ENCODE peak calls at places on chromosomes 3 and 15, in four cellular contexts. T, Z, A and M are unnamed samples.

GRCh38 chr3:39168156-39168780 is 14.9 kb upstream of the CSRNP1 start:
- DNase-seq in Z (no peak), A (no peak), T (no peak), M (no peak)

GRCh38 chr3:100269410-100270217 is 8.8 kb downstream of the TBC1D23 start:
- DNase-seq in T (peak), Z (no peak), A (no peak), M (peak)

GRCh38 chr3:157491136-157491535 is 12.1 kb downstream of the VEPH1 start:
- DNase-seq in A (no peak), Z (no peak), T (no peak), M (no peak)

GRCh38 chr3:71601811-71602210 is 18.3 kb upstream of the FOXP1 start:
- DNase-seq in T (peak), A (no peak), Z (no peak), M (no peak)

GRCh38 chr3:50658831-50659230 is 15.9 kb upstream of the DOCK3 start:
- DNase-seq in T (no peak), Z (no peak), A (no peak), M (no peak)

GRCh38 chr3:152662157-152662556 is 172.8 kb upstream of the P2RY1 start:
- DNase-seq in A (no peak), T (no peak), Z (no peak), M (no peak)

GRCh38 chr3:123755508-123755907 is 128.6 kb downstream of the MYLK start:
- DNase-seq in A (no peak), T (no peak), Z (peak), M (no peak)

GRCh38 chr3:75171632-75172230 is 492.4 kb upstream of the FRG2C start:
- DNase-seq in Z (no peak), T (no peak), A (no peak), M (peak)

GRCh38 chr15:31332020-31332680 is 5.5 kb downstream of the KLF13 start:
- DNase-seq in A (no peak), T (no peak), Z (no peak), M (peak)

GRCh38 chr3:195258449-195259145 is 12.4 kb downstream of the XXYLT1 start:
- DNase-seq in A (no peak), T (peak), Z (peak), M (peak)

GRCh38 chr3:128112406-128112968 is 11.1 kb downstream of the RUVBL1 start:
- DNase-seq in T (peak), A (no peak), Z (no peak), M (no peak)

GRCh38 chr15:29612096-29612495 is 210.2 kb downstream of the TJP1 start:
- DNase-seq in Z (no peak), A (no peak), T (peak), M (no peak)

GRCh38 chr3:177306252-177306651 is 109.0 kb upstream of the TBL1XR1 start:
- DNase-seq in Z (no peak), T (peak), A (no peak), M (no peak)

DNA sequence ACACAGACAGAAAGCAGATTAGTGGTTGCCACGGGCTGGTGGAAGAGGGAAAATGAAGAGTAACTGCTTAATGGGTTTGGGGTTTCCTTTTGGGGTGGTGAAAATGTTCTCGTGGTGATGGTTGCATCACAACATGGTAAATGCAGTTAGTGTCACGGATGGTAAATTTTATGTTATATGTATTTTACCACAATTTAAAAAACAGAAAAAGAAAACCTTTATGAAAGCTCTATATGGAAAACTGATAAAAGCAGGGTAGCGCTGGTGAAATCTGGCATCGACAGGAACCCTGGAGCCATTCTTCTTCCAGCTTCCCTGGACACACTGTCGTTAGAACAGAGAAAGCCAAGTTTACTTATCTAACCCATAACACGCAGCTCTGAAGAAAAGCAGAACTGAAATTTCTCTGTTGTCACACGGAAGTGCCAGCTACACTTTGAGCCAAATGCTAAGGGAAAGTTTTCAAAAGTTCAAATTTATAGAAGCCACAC is 287.7 kb upstream of the NR2F2 start:
- DNase-seq in Z (no peak), T (no peak), A (no peak), M (peak)
- TF ChIP-seq MYC in Z (no peak), T (no peak), A (no peak), M (peak)

DNA sequence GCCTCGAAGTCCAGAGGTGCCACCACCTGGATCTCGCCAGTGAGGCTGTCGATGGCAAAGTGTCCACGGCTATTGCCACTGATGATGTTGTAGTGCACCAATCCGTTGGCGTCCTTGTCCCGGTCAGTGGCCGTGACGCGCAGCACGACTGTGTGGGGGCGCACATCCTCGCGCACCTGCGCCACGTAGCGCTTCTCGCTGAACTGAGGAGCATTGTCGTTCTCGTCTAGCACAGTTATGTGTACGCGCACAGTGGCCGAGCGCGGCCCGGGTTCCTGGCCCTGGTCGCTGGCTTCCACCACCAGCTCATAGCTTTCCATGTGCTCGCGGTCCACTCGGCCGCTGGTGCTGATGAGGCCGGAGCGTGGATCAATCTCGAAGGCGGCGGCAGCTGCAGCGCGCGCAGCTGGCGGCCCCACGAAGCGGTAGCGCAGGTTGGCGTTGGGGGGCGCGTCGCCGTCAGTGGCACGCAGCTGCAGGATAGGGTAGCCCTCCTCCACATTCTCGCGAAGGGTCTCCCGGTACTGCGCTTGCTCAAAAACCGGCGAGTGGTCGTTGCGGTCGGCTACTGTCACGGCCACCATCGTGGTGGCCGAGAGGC is 1.8 kb downstream of the CELSR3 start:
- DNase-seq in Z (no peak), T (no peak), A (no peak), M (no peak)
- H3K4me3 ChIP-seq in Z (no peak), T (no peak), A (no peak), M (peak)

GRCh38 chr15:61841461-61841860 is 218.8 kb downstream of the VPS13C start:
- DNase-seq in A (no peak), Z (no peak), T (no peak), M (peak)
- TF ChIP-seq MYC in A (no peak), Z (no peak), T (no peak), M (no peak)

GRCh38 chr15:69797051-69797595 is 300.6 kb downstream of the TLE3 start:
- DNase-seq in T (no peak), Z (no peak), A (no peak), M (no peak)

GRCh38 chr15:69797615-69798014 is 300.1 kb downstream of the TLE3 start:
- DNase-seq in A (no peak), Z (no peak), T (no peak), M (no peak)

GRCh38 chr15:69794643-69795461 is 302.9 kb downstream of the TLE3 start:
- DNase-seq in T (no peak), A (no peak), Z (no peak), M (no peak)

GRCh38 chr15:69793783-69794451 is 303.8 kb downstream of the TLE3 start:
- DNase-seq in T (no peak), Z (no peak), A (no peak), M (no peak)

DNA sequence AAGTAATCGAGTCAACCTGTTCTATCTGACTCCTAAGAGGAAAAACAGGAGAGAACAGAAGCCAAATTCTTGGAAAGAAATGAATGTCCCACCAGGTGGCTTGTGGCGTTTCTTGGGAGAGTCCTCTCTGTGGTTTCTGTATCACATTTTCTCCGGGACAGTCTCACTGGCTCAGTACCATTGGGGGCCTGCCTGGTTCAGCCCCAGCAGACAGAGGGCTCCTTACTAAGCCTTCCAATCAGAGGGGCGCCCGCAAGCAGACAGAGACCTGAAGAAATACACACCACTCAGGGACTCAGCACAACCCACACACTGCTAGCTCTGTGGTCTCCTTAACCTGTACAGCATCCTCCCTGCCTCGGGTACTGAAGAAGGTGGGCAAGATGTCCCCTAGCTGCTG is 302.1 kb downstream of the TLE3 start:
- DNase-seq in A (no peak), Z (no peak), T (no peak), M (no peak)
- H3K4me3 ChIP-seq in A (no peak), Z (no peak), T (no peak), M (no peak)

DNA sequence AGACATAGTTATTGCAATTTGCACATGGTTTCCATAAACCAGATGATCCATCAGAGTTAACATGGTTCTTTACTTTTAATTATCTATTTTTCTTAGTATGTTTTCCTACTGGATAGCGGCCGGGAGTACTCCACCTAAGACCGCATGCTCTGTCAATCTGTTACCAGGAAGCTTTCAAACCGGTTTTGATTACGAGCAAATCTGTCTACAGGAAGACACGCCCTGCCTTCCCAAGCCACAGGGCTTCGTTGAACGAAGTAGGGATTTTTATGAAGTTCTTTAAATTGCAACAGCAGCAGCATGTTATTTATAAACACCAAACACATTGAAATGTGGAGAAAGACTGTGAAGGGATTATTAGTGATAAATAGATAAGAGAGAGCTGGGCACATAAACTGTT is 283.3 kb upstream of the ROBO2 start:
- DNase-seq in T (no peak), Z (no peak), A (no peak), M (no peak)
- TF ChIP-seq MYC in T (no peak), Z (no peak), A (no peak), M (no peak)

DNA sequence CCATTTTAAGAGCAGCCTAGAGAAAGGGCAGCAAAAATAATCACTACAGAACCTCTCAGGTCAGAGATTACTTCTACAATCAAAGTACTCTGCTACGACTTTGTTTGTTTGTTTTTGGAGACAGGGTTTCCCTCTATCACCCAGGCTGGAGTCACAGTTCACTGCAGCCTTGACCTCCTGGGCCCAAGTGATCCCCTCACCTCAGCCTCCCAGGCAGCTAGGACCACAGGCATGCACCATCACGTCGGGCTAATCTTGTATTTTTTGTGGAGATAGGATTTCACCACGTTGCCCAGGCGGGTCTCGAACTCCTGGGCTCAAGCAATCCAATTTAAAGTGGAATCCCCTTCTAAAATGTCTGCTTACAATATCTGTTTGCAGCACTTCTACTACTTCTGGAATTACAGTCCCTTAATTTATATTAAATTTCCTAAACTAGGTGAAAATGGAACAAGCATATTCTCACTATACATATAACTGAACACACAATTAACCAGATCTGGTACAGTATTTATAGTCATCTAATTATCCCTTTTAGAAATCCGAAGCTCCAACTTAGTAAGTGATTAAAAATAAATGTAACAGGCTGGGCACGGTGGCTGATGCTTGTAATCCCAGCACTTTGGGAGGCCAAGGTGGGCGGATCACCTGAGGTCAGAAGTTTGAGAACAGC is 4.4 kb downstream of the UACA start:
- DNase-seq in A (no peak), Z (peak), T (no peak), M (no peak)
- H3K4me3 ChIP-seq in A (no peak), Z (peak), T (no peak), M (no peak)

DNA sequence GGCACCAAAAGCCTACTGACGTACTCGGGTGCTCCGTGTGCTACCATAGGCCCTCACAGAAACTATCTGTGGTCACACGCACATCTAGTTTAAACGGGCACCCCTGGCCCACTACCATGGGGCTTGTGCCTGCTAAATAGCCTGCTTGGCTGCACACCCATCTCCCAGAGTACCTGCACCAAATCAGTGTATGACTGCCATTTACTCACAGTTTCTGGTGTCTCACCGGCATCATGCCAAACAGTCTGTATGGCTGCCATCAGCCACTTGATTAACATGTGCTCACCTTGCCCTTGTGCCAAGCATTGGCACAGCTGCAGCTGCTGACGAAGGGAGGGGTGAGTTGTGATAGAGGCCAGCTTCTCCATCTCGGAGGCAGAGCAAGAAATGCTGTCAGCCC is 232.7 kb downstream of the IGSF11 start:
- DNase-seq in Z (no peak), T (no peak), A (no peak), M (no peak)
- TF ChIP-seq MYC in Z (no peak), T (no peak), A (no peak), M (no peak)

DNA sequence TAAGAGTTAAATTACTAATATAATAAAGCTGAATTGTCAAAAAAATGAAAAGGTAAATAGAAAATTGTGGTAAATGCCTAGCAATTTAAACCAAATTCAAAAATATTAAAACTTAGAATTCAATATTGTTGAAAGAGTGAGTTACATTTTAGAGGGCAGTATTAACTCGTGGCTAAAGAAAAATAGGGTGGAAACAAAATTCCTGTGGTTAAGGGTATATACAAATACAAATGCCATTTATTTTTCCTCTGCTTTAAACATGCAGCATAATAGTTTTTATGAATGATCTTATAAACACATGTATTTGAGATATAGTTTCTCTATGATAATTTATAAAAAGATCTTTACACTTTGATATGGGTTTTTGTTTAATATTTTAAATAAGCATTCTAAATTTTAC is 79.0 kb downstream of the NEDD4 start:
- DNase-seq in A (no peak), Z (no peak), T (no peak), M (no peak)
- H3K4me3 ChIP-seq in A (peak), Z (no peak), T (no peak), M (no peak)

GRCh38 chr15:97037080-97037479 is 706.6 kb downstream of the NR2F2 start:
- DNase-seq in A (no peak), Z (no peak), T (no peak), M (peak)

DNA sequence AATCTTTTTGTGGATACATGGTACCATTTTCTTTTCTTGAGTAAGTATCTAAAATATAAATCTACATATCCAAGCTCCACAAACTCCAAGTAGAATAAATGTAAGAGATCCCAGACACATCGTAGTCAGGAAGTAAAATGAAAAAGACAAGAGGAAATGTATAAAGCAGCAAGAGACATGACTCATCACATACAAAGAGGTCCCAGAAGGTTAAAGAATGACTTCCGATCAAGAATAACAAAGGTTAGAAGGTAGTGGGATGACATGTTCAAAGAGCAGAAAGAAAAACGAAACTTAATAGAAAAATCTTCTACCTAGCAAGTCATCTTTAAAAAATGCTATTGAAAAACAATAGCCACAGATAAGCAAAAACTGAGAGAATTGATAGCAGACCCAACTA is 705.8 kb downstream of the NR2F2 start:
- DNase-seq in Z (no peak), T (peak), A (no peak), M (peak)
- TF ChIP-seq MYC in Z (no peak), T (no peak), A (no peak), M (no peak)

GRCh38 chr3:142787719-142788118 is 63.9 kb downstream of the TRPC1 start:
- DNase-seq in Z (no peak), T (no peak), A (no peak), M (peak)

GRCh38 chr3:142782616-142783015 is 58.8 kb downstream of the TRPC1 start:
- DNase-seq in T (no peak), A (no peak), Z (no peak), M (peak)

GRCh38 chr3:142784228-142784627 is 60.4 kb downstream of the TRPC1 start:
- DNase-seq in A (no peak), Z (no peak), T (no peak), M (no peak)

GRCh38 chr3:142785996-142786395 is 62.2 kb downstream of the TRPC1 start:
- DNase-seq in Z (no peak), T (no peak), A (no peak), M (no peak)
- H3K4me3 ChIP-seq in Z (no peak), T (no peak), A (no peak), M (no peak)